ENCODE peak calls at places on chromosome 18, in five cellular contexts. One of them, this sample, is unnamed.

GRCh38 chr18:49161627-49162026 is 210.9 kb upstream of the SMAD7 start:
- DNase-seq in EH: peak; percentile 79
- DNase-seq in Right ventricle myocardium inferior: no peak
- DNase-seq in activated T-helper 2 cell treated with anti-CD3 and anti-CD28 coated beads, Interferon-gamma antibody, Interleukin-2, Interleukin-4, amounts not matched to agents 10 μg/mL and 5 μg/mL and 100 μg/mL, durations not matched to agents 14 hours and 24 hours and 36 hours: peak; percentile 41
- DNase-seq in DMS79: no peak
- DNase-seq in this sample: no peak

GRCh38 chr18:54444309-54444914 is 86.7 kb downstream of the C18orf54 start:
- DNase-seq in EH: peak; percentile 59
- DNase-seq in Right ventricle myocardium inferior: no peak
- DNase-seq in activated T-helper 2 cell treated with anti-CD3 and anti-CD28 coated beads, Interferon-gamma antibody, Interleukin-2, Interleukin-4, amounts not matched to agents 10 μg/mL and 5 μg/mL and 100 μg/mL, durations not matched to agents 14 hours and 24 hours and 36 hours: no peak
- DNase-seq in DMS79: no peak
- DNase-seq in this sample: peak; percentile 56

GRCh38 chr18:79944126-79944731 is 7.2 kb downstream of the SLC66A2 start:
- DNase-seq in EH: peak; percentile 29
- DNase-seq in Right ventricle myocardium inferior: no peak
- DNase-seq in activated T-helper 2 cell treated with anti-CD3 and anti-CD28 coated beads, Interferon-gamma antibody, Interleukin-2, Interleukin-4, amounts not matched to agents 10 μg/mL and 5 μg/mL and 100 μg/mL, durations not matched to agents 14 hours and 24 hours and 36 hours: no peak
- DNase-seq in DMS79: no peak
- DNase-seq in this sample: peak; percentile 58

GRCh38 chr18:23634692-23635091 is 28.0 kb downstream of the ANKRD29 start:
- DNase-seq in EH: no peak
- DNase-seq in Right ventricle myocardium inferior: no peak
- DNase-seq in activated T-helper 2 cell treated with anti-CD3 and anti-CD28 coated beads, Interferon-gamma antibody, Interleukin-2, Interleukin-4, amounts not matched to agents 10 μg/mL and 5 μg/mL and 100 μg/mL, durations not matched to agents 14 hours and 24 hours and 36 hours: no peak
- DNase-seq in DMS79: no peak
- DNase-seq in this sample: no peak

GRCh38 chr18:46649071-46649862 is 7.8 kb downstream of the LOXHD1 start:
- DNase-seq in EH: no peak
- DNase-seq in Right ventricle myocardium inferior: no peak
- DNase-seq in activated T-helper 2 cell treated with anti-CD3 and anti-CD28 coated beads, Interferon-gamma antibody, Interleukin-2, Interleukin-4, amounts not matched to agents 10 μg/mL and 5 μg/mL and 100 μg/mL, durations not matched to agents 14 hours and 24 hours and 36 hours: no peak
- DNase-seq in DMS79: no peak
- DNase-seq in this sample: no peak

GRCh38 chr18:5527603-5528002 is 16.2 kb downstream of the EPB41L3 start:
- DNase-seq in EH: peak; percentile 20
- DNase-seq in Right ventricle myocardium inferior: no peak
- DNase-seq in activated T-helper 2 cell treated with anti-CD3 and anti-CD28 coated beads, Interferon-gamma antibody, Interleukin-2, Interleukin-4, amounts not matched to agents 10 μg/mL and 5 μg/mL and 100 μg/mL, durations not matched to agents 14 hours and 24 hours and 36 hours: no peak
- DNase-seq in DMS79: no peak
- DNase-seq in this sample: no peak

GRCh38 chr18:28204154-28204553 is 27.2 kb upstream of the CDH2 start:
- DNase-seq in EH: peak; percentile 95
- DNase-seq in Right ventricle myocardium inferior: no peak
- DNase-seq in activated T-helper 2 cell treated with anti-CD3 and anti-CD28 coated beads, Interferon-gamma antibody, Interleukin-2, Interleukin-4, amounts not matched to agents 10 μg/mL and 5 μg/mL and 100 μg/mL, durations not matched to agents 14 hours and 24 hours and 36 hours: no peak
- DNase-seq in DMS79: no peak
- DNase-seq in this sample: no peak

GRCh38 chr18:3305933-3306332 is 44.0 kb downstream of the MYL12B start:
- DNase-seq in EH: no peak
- DNase-seq in Right ventricle myocardium inferior: no peak
- DNase-seq in activated T-helper 2 cell treated with anti-CD3 and anti-CD28 coated beads, Interferon-gamma antibody, Interleukin-2, Interleukin-4, amounts not matched to agents 10 μg/mL and 5 μg/mL and 100 μg/mL, durations not matched to agents 14 hours and 24 hours and 36 hours: no peak
- DNase-seq in DMS79: no peak
- DNase-seq in this sample: no peak

GRCh38 chr18:36157441-36157840 is 27.7 kb downstream of the ELP2 start:
- DNase-seq in EH: peak; percentile 68
- DNase-seq in Right ventricle myocardium inferior: no peak
- DNase-seq in activated T-helper 2 cell treated with anti-CD3 and anti-CD28 coated beads, Interferon-gamma antibody, Interleukin-2, Interleukin-4, amounts not matched to agents 10 μg/mL and 5 μg/mL and 100 μg/mL, durations not matched to agents 14 hours and 24 hours and 36 hours: no peak
- DNase-seq in DMS79: no peak
- DNase-seq in this sample: no peak

GRCh38 chr18:79533591-79533990 is 137.9 kb downstream of the NFATC1 start:
- DNase-seq in EH: no peak
- DNase-seq in Right ventricle myocardium inferior: no peak
- DNase-seq in activated T-helper 2 cell treated with anti-CD3 and anti-CD28 coated beads, Interferon-gamma antibody, Interleukin-2, Interleukin-4, amounts not matched to agents 10 μg/mL and 5 μg/mL and 100 μg/mL, durations not matched to agents 14 hours and 24 hours and 36 hours: no peak
- DNase-seq in DMS79: no peak
- DNase-seq in this sample: no peak

GRCh38 chr18:45569566-45569965 is 45.7 kb upstream of the SLC14A2 start:
- DNase-seq in EH: peak; percentile 24
- DNase-seq in Right ventricle myocardium inferior: no peak
- DNase-seq in activated T-helper 2 cell treated with anti-CD3 and anti-CD28 coated beads, Interferon-gamma antibody, Interleukin-2, Interleukin-4, amounts not matched to agents 10 μg/mL and 5 μg/mL and 100 μg/mL, durations not matched to agents 14 hours and 24 hours and 36 hours: no peak
- DNase-seq in DMS79: peak; percentile 15
- DNase-seq in this sample: no peak

GRCh38 chr18:31736630-31737029 is 24.1 kb downstream of the SLC25A52 start:
- DNase-seq in EH: no peak
- DNase-seq in Right ventricle myocardium inferior: no peak
- DNase-seq in activated T-helper 2 cell treated with anti-CD3 and anti-CD28 coated beads, Interferon-gamma antibody, Interleukin-2, Interleukin-4, amounts not matched to agents 10 μg/mL and 5 μg/mL and 100 μg/mL, durations not matched to agents 14 hours and 24 hours and 36 hours: no peak
- DNase-seq in DMS79: no peak
- DNase-seq in this sample: no peak

GRCh38 chr18:57576316-57576715 is 10.2 kb downstream of the FECH start:
- DNase-seq in EH: no peak
- DNase-seq in Right ventricle myocardium inferior: no peak
- DNase-seq in activated T-helper 2 cell treated with anti-CD3 and anti-CD28 coated beads, Interferon-gamma antibody, Interleukin-2, Interleukin-4, amounts not matched to agents 10 μg/mL and 5 μg/mL and 100 μg/mL, durations not matched to agents 14 hours and 24 hours and 36 hours: no peak
- DNase-seq in DMS79: no peak
- DNase-seq in this sample: no peak

GRCh38 chr18:30406728-30407127 is 635.8 kb downstream of the DSC3 start:
- DNase-seq in EH: no peak
- DNase-seq in Right ventricle myocardium inferior: no peak
- DNase-seq in activated T-helper 2 cell treated with anti-CD3 and anti-CD28 coated beads, Interferon-gamma antibody, Interleukin-2, Interleukin-4, amounts not matched to agents 10 μg/mL and 5 μg/mL and 100 μg/mL, durations not matched to agents 14 hours and 24 hours and 36 hours: no peak
- DNase-seq in DMS79: no peak
- DNase-seq in this sample: no peak

GRCh38 chr18:55489034-55489741 is 98.8 kb downstream of the TCF4 start:
- DNase-seq in EH: peak; percentile 52
- DNase-seq in Right ventricle myocardium inferior: no peak
- DNase-seq in activated T-helper 2 cell treated with anti-CD3 and anti-CD28 coated beads, Interferon-gamma antibody, Interleukin-2, Interleukin-4, amounts not matched to agents 10 μg/mL and 5 μg/mL and 100 μg/mL, durations not matched to agents 14 hours and 24 hours and 36 hours: no peak
- DNase-seq in DMS79: no peak
- DNase-seq in this sample: no peak

GRCh38 chr18:51009071-51009470 is 20.9 kb upstream of the SMAD4 start:
- DNase-seq in EH: peak; percentile 21
- DNase-seq in Right ventricle myocardium inferior: no peak
- DNase-seq in activated T-helper 2 cell treated with anti-CD3 and anti-CD28 coated beads, Interferon-gamma antibody, Interleukin-2, Interleukin-4, amounts not matched to agents 10 μg/mL and 5 μg/mL and 100 μg/mL, durations not matched to agents 14 hours and 24 hours and 36 hours: no peak
- DNase-seq in DMS79: peak; percentile 95
- DNase-seq in this sample: no peak

GRCh38 chr18:9380571-9381390 is 46.2 kb downstream of the TWSG1 start:
- DNase-seq in EH: peak; percentile 65
- DNase-seq in Right ventricle myocardium inferior: no peak
- DNase-seq in activated T-helper 2 cell treated with anti-CD3 and anti-CD28 coated beads, Interferon-gamma antibody, Interleukin-2, Interleukin-4, amounts not matched to agents 10 μg/mL and 5 μg/mL and 100 μg/mL, durations not matched to agents 14 hours and 24 hours and 36 hours: no peak
- DNase-seq in DMS79: no peak
- DNase-seq in this sample: no peak

GRCh38 chr18:30485078-30485477 is 557.5 kb downstream of the DSC3 start:
- DNase-seq in EH: no peak
- DNase-seq in Right ventricle myocardium inferior: no peak
- DNase-seq in activated T-helper 2 cell treated with anti-CD3 and anti-CD28 coated beads, Interferon-gamma antibody, Interleukin-2, Interleukin-4, amounts not matched to agents 10 μg/mL and 5 μg/mL and 100 μg/mL, durations not matched to agents 14 hours and 24 hours and 36 hours: no peak
- DNase-seq in DMS79: no peak
- DNase-seq in this sample: no peak

GRCh38 chr18:2978626-2979025 is 34.3 kb downstream of the LPIN2 start:
- DNase-seq in EH: peak; percentile 89
- DNase-seq in Right ventricle myocardium inferior: no peak
- DNase-seq in activated T-helper 2 cell treated with anti-CD3 and anti-CD28 coated beads, Interferon-gamma antibody, Interleukin-2, Interleukin-4, amounts not matched to agents 10 μg/mL and 5 μg/mL and 100 μg/mL, durations not matched to agents 14 hours and 24 hours and 36 hours: no peak
- DNase-seq in DMS79: no peak
- DNase-seq in this sample: peak; percentile 40

GRCh38 chr18:57438669-57439616 is 3.8 kb downstream of the ONECUT2 start:
- DNase-seq in EH: no peak
- DNase-seq in Right ventricle myocardium inferior: no peak
- DNase-seq in activated T-helper 2 cell treated with anti-CD3 and anti-CD28 coated beads, Interferon-gamma antibody, Interleukin-2, Interleukin-4, amounts not matched to agents 10 μg/mL and 5 μg/mL and 100 μg/mL, durations not matched to agents 14 hours and 24 hours and 36 hours: no peak
- DNase-seq in DMS79: no peak
- DNase-seq in this sample: no peak

GRCh38 chr18:24490545-24490944 is 30.1 kb downstream of the HRH4 start:
- DNase-seq in EH: peak; percentile 61
- DNase-seq in Right ventricle myocardium inferior: no peak
- DNase-seq in activated T-helper 2 cell treated with anti-CD3 and anti-CD28 coated beads, Interferon-gamma antibody, Interleukin-2, Interleukin-4, amounts not matched to agents 10 μg/mL and 5 μg/mL and 100 μg/mL, durations not matched to agents 14 hours and 24 hours and 36 hours: no peak
- DNase-seq in DMS79: no peak
- DNase-seq in this sample: no peak

GRCh38 chr18:47993409-47993808 is 63.0 kb upstream of the SMAD2 start:
- DNase-seq in EH: no peak
- DNase-seq in Right ventricle myocardium inferior: no peak
- DNase-seq in activated T-helper 2 cell treated with anti-CD3 and anti-CD28 coated beads, Interferon-gamma antibody, Interleukin-2, Interleukin-4, amounts not matched to agents 10 μg/mL and 5 μg/mL and 100 μg/mL, durations not matched to agents 14 hours and 24 hours and 36 hours: no peak
- DNase-seq in DMS79: no peak
- DNase-seq in this sample: no peak

GRCh38 chr18:78896111-78896510 is 83.5 kb upstream of the SALL3 start:
- DNase-seq in EH: no peak
- DNase-seq in Right ventricle myocardium inferior: no peak
- DNase-seq in activated T-helper 2 cell treated with anti-CD3 and anti-CD28 coated beads, Interferon-gamma antibody, Interleukin-2, Interleukin-4, amounts not matched to agents 10 μg/mL and 5 μg/mL and 100 μg/mL, durations not matched to agents 14 hours and 24 hours and 36 hours: no peak
- DNase-seq in DMS79: no peak
- DNase-seq in this sample: no peak

GRCh38 chr18:46706968-46707367 is 49.9 kb downstream of the ST8SIA5 start:
- DNase-seq in EH: peak; percentile 2
- DNase-seq in Right ventricle myocardium inferior: no peak
- DNase-seq in activated T-helper 2 cell treated with anti-CD3 and anti-CD28 coated beads, Interferon-gamma antibody, Interleukin-2, Interleukin-4, amounts not matched to agents 10 μg/mL and 5 μg/mL and 100 μg/mL, durations not matched to agents 14 hours and 24 hours and 36 hours: no peak
- DNase-seq in DMS79: no peak
- DNase-seq in this sample: no peak

GRCh38 chr18:5975111-5975622 is 79.8 kb upstream of the TMEM200C start:
- DNase-seq in EH: peak; percentile 78
- DNase-seq in Right ventricle myocardium inferior: no peak
- DNase-seq in activated T-helper 2 cell treated with anti-CD3 and anti-CD28 coated beads, Interferon-gamma antibody, Interleukin-2, Interleukin-4, amounts not matched to agents 10 μg/mL and 5 μg/mL and 100 μg/mL, durations not matched to agents 14 hours and 24 hours and 36 hours: no peak
- DNase-seq in DMS79: no peak
- DNase-seq in this sample: no peak

GRCh38 chr18:73879771-73880170 is 267.9 kb downstream of the FBXO15 start:
- DNase-seq in EH: peak; percentile 77
- DNase-seq in Right ventricle myocardium inferior: no peak
- DNase-seq in activated T-helper 2 cell treated with anti-CD3 and anti-CD28 coated beads, Interferon-gamma antibody, Interleukin-2, Interleukin-4, amounts not matched to agents 10 μg/mL and 5 μg/mL and 100 μg/mL, durations not matched to agents 14 hours and 24 hours and 36 hours: no peak
- DNase-seq in DMS79: no peak
- DNase-seq in this sample: no peak

GRCh38 chr18:13175754-13176210 is 42.8 kb upstream of the LDLRAD4 start:
- DNase-seq in EH: no peak
- DNase-seq in Right ventricle myocardium inferior: no peak
- DNase-seq in activated T-helper 2 cell treated with anti-CD3 and anti-CD28 coated beads, Interferon-gamma antibody, Interleukin-2, Interleukin-4, amounts not matched to agents 10 μg/mL and 5 μg/mL and 100 μg/mL, durations not matched to agents 14 hours and 24 hours and 36 hours: no peak
- DNase-seq in DMS79: no peak
- DNase-seq in this sample: no peak

GRCh38 chr18:77086656-77087390 is 45.8 kb downstream of the MBP start:
- DNase-seq in EH: no peak
- DNase-seq in Right ventricle myocardium inferior: peak; percentile 72
- DNase-seq in activated T-helper 2 cell treated with anti-CD3 and anti-CD28 coated beads, Interferon-gamma antibody, Interleukin-2, Interleukin-4, amounts not matched to agents 10 μg/mL and 5 μg/mL and 100 μg/mL, durations not matched to agents 14 hours and 24 hours and 36 hours: no peak
- DNase-seq in DMS79: no peak
- DNase-seq in this sample: peak; percentile 75

GRCh38 chr18:49859725-49860124 is 46.4 kb upstream of the ACAA2 start:
- DNase-seq in EH: no peak
- DNase-seq in Right ventricle myocardium inferior: no peak
- DNase-seq in activated T-helper 2 cell treated with anti-CD3 and anti-CD28 coated beads, Interferon-gamma antibody, Interleukin-2, Interleukin-4, amounts not matched to agents 10 μg/mL and 5 μg/mL and 100 μg/mL, durations not matched to agents 14 hours and 24 hours and 36 hours: no peak
- DNase-seq in DMS79: no peak
- DNase-seq in this sample: no peak

GRCh38 chr18:76838182-76838581 is 15.8 kb downstream of the ZNF236 start:
- DNase-seq in EH: no peak
- DNase-seq in Right ventricle myocardium inferior: no peak
- DNase-seq in activated T-helper 2 cell treated with anti-CD3 and anti-CD28 coated beads, Interferon-gamma antibody, Interleukin-2, Interleukin-4, amounts not matched to agents 10 μg/mL and 5 μg/mL and 100 μg/mL, durations not matched to agents 14 hours and 24 hours and 36 hours: no peak
- DNase-seq in DMS79: no peak
- DNase-seq in this sample: no peak

GRCh38 chr18:36095936-36096519 is 28.7 kb upstream of the RPRD1A start:
- DNase-seq in EH: peak; percentile 75
- DNase-seq in Right ventricle myocardium inferior: no peak
- DNase-seq in activated T-helper 2 cell treated with anti-CD3 and anti-CD28 coated beads, Interferon-gamma antibody, Interleukin-2, Interleukin-4, amounts not matched to agents 10 μg/mL and 5 μg/mL and 100 μg/mL, durations not matched to agents 14 hours and 24 hours and 36 hours: no peak
- DNase-seq in DMS79: no peak
- DNase-seq in this sample: no peak

This sample was measured in right cardiac atrium.